ENCODE peak calls at places on chromosomes 1 and 21, in ten cellular contexts. I, P, C, X, G, F, K, L, U and Q are unnamed samples.

GRCh38 chr1:43435146-43436145 is 18.3 kb downstream of the HYI start:
- DNase-seq in I (peak; percentile 13), P (no peak), C (no peak), X (no peak), G (peak; percentile 57), F (no peak), K (no peak), L (no peak), U (no peak), Q (no peak)

GRCh38 chr1:205424881-205425635 is 3.2 kb upstream of the LEMD1 start:
- DNase-seq in I (no peak), P (no peak), C (no peak), X (no peak), G (no peak), F (no peak), K (no peak), L (no peak), U (no peak), Q (no peak)

GRCh38 chr1:4218619-4219018 is 318.5 kb upstream of the C1orf174 start:
- DNase-seq in I (no peak), P (no peak), C (no peak), X (no peak), G (no peak), F (no peak), K (no peak), L (no peak), U (no peak), Q (no peak)

GRCh38 chr1:198179556-198179981 is 22.8 kb downstream of the NEK7 start:
- DNase-seq in I (no peak), P (no peak), C (no peak), X (no peak), G (peak; percentile 74), F (no peak), K (no peak), L (no peak), U (no peak), Q (no peak)

GRCh38 chr1:9668080-9668479 is 16.5 kb downstream of the PIK3CD start:
- DNase-seq in I (no peak), P (no peak), C (no peak), X (no peak), G (no peak), F (no peak), K (no peak), L (no peak), U (no peak), Q (no peak)

GRCh38 chr1:84291882-84292655 is 9.4 kb upstream of the SAMD13 start:
- DNase-seq in I (no peak), P (no peak), C (no peak), X (no peak), G (peak; percentile 50), F (no peak), K (no peak), L (no peak), U (no peak), Q (no peak)

GRCh38 chr1:33455537-33456301 is 16.7 kb upstream of the ZSCAN20 start:
- DNase-seq in I (peak; percentile 88), P (no peak), C (no peak), X (no peak), G (peak; percentile 90), F (peak; percentile 71), K (peak; percentile 67), L (no peak), U (no peak), Q (peak; percentile 70)

GRCh38 chr1:99573431-99574217 is 72.3 kb upstream of the PALMD start:
- DNase-seq in I (no peak), P (no peak), C (no peak), X (no peak), G (no peak), F (no peak), K (no peak), L (no peak), U (no peak), Q (no peak)

GRCh38 chr1:59214764-59215208 is 82.1 kb upstream of the FGGY start:
- DNase-seq in I (no peak), P (no peak), C (no peak), X (no peak), G (peak; percentile 74), F (no peak), K (no peak), L (no peak), U (no peak), Q (no peak)

GRCh38 chr21:44487831-44488230 is 32.5 kb downstream of the LRRC3 start:
- DNase-seq in I (no peak), P (no peak), C (peak; percentile 44), X (no peak), G (peak; percentile 19), F (no peak), K (peak; percentile 80), L (no peak), U (peak; percentile 17), Q (no peak)

GRCh38 chr1:26281971-26282693 is 2.2 kb downstream of the SH3BGRL3 start:
- DNase-seq in I (no peak), P (no peak), C (no peak), X (no peak), G (peak; percentile 70), F (no peak), K (peak; percentile 18), L (peak; percentile 73), U (no peak), Q (no peak)